ENCODE peak calls at places on chromosomes 11 and 22, in ten cellular contexts. One of them, this sample, is unnamed.

GRCh38 chr11:112255075-112255739 is 5.5 kb downstream of the PLET1 start:
- DNase-seq in neural progenitor cell: no peak
- DNase-seq in iris pigment epithelial cell: peak
- DNase-seq in caudate nucleus: no peak
- DNase-seq in glomerular endothelial cell: peak
- DNase-seq in GM04504: no peak
- DNase-seq in ureter: no peak
- DNase-seq in activated T-cell treated with anti-CD3 and anti-CD28 coated beads for 24 hours: no peak
- DNase-seq in NCI-H69: peak
- DNase-seq in NCI-H1105 treated with DMSO at 0.1 percent for 48 hours: no peak
- DNase-seq in this sample: peak

GRCh38 chr22:19843107-19843856 is 11.4 kb downstream of the GNB1L start:
- DNase-seq in neural progenitor cell: peak
- DNase-seq in iris pigment epithelial cell: no peak
- DNase-seq in caudate nucleus: no peak
- DNase-seq in glomerular endothelial cell: no peak
- DNase-seq in GM04504: no peak
- DNase-seq in ureter: peak
- DNase-seq in activated T-cell treated with anti-CD3 and anti-CD28 coated beads for 24 hours: no peak
- DNase-seq in NCI-H69: peak
- DNase-seq in NCI-H1105 treated with DMSO at 0.1 percent for 48 hours: peak
- DNase-seq in this sample: no peak

GRCh38 chr22:27283714-27284113 is 517.8 kb downstream of the MN1 start:
- DNase-seq in neural progenitor cell: no peak
- DNase-seq in iris pigment epithelial cell: peak
- DNase-seq in caudate nucleus: no peak
- DNase-seq in glomerular endothelial cell: no peak
- DNase-seq in GM04504: no peak
- DNase-seq in ureter: no peak
- DNase-seq in activated T-cell treated with anti-CD3 and anti-CD28 coated beads for 24 hours: no peak
- DNase-seq in NCI-H69: no peak
- DNase-seq in NCI-H1105 treated with DMSO at 0.1 percent for 48 hours: no peak
- DNase-seq in this sample: peak

GRCh38 chr11:2664331-2664730 is 35.5 kb downstream of the KCNQ1OT1 start:
- DNase-seq in neural progenitor cell: no peak
- DNase-seq in iris pigment epithelial cell: no peak
- DNase-seq in caudate nucleus: no peak
- DNase-seq in glomerular endothelial cell: no peak
- DNase-seq in GM04504: no peak
- DNase-seq in ureter: no peak
- DNase-seq in activated T-cell treated with anti-CD3 and anti-CD28 coated beads for 24 hours: no peak
- DNase-seq in NCI-H69: no peak
- DNase-seq in NCI-H1105 treated with DMSO at 0.1 percent for 48 hours: no peak
- DNase-seq in this sample: no peak

GRCh38 chr11:31955838-31956237 is 135.0 kb upstream of the RCN1 start:
- DNase-seq in neural progenitor cell: no peak
- DNase-seq in iris pigment epithelial cell: no peak
- DNase-seq in caudate nucleus: no peak
- DNase-seq in glomerular endothelial cell: no peak
- DNase-seq in GM04504: no peak
- DNase-seq in ureter: no peak
- DNase-seq in activated T-cell treated with anti-CD3 and anti-CD28 coated beads for 24 hours: no peak
- DNase-seq in NCI-H69: no peak
- DNase-seq in NCI-H1105 treated with DMSO at 0.1 percent for 48 hours: no peak
- DNase-seq in this sample: no peak

GRCh38 chr11:68148882-68149281 is 27.7 kb upstream of the CHKA start:
- DNase-seq in neural progenitor cell: no peak
- DNase-seq in iris pigment epithelial cell: no peak
- DNase-seq in caudate nucleus: no peak
- DNase-seq in glomerular endothelial cell: no peak
- DNase-seq in GM04504: no peak
- DNase-seq in ureter: no peak
- DNase-seq in activated T-cell treated with anti-CD3 and anti-CD28 coated beads for 24 hours: no peak
- DNase-seq in NCI-H69: no peak
- DNase-seq in NCI-H1105 treated with DMSO at 0.1 percent for 48 hours: no peak
- DNase-seq in this sample: no peak

GRCh38 chr22:43185860-43186261 is 1.1 kb downstream of the TTLL12 start:
- DNase-seq in neural progenitor cell: peak
- DNase-seq in iris pigment epithelial cell: peak
- DNase-seq in caudate nucleus: no peak
- DNase-seq in glomerular endothelial cell: no peak
- DNase-seq in GM04504: no peak
- DNase-seq in ureter: no peak
- DNase-seq in activated T-cell treated with anti-CD3 and anti-CD28 coated beads for 24 hours: no peak
- DNase-seq in NCI-H69: peak
- DNase-seq in NCI-H1105 treated with DMSO at 0.1 percent for 48 hours: peak
- DNase-seq in this sample: peak

GRCh38 chr11:35365961-35366360 is 53.4 kb downstream of the SLC1A2 start:
- DNase-seq in neural progenitor cell: no peak
- DNase-seq in iris pigment epithelial cell: peak
- DNase-seq in caudate nucleus: no peak
- DNase-seq in glomerular endothelial cell: no peak
- DNase-seq in GM04504: no peak
- DNase-seq in ureter: no peak
- DNase-seq in activated T-cell treated with anti-CD3 and anti-CD28 coated beads for 24 hours: no peak
- DNase-seq in NCI-H69: no peak
- DNase-seq in NCI-H1105 treated with DMSO at 0.1 percent for 48 hours: no peak
- DNase-seq in this sample: peak

GRCh38 chr22:30596886-30597285 is 5.2 kb upstream of the PES1 start:
- DNase-seq in neural progenitor cell: no peak
- DNase-seq in iris pigment epithelial cell: no peak
- DNase-seq in caudate nucleus: no peak
- DNase-seq in glomerular endothelial cell: no peak
- DNase-seq in GM04504: no peak
- DNase-seq in ureter: no peak
- DNase-seq in activated T-cell treated with anti-CD3 and anti-CD28 coated beads for 24 hours: no peak
- DNase-seq in NCI-H69: peak
- DNase-seq in NCI-H1105 treated with DMSO at 0.1 percent for 48 hours: no peak
- DNase-seq in this sample: no peak

GRCh38 chr22:37383342-37383741 is 43.9 kb downstream of the ELFN2 start:
- DNase-seq in neural progenitor cell: no peak
- DNase-seq in iris pigment epithelial cell: no peak
- DNase-seq in caudate nucleus: no peak
- DNase-seq in glomerular endothelial cell: no peak
- DNase-seq in GM04504: no peak
- DNase-seq in ureter: no peak
- DNase-seq in activated T-cell treated with anti-CD3 and anti-CD28 coated beads for 24 hours: no peak
- DNase-seq in NCI-H69: peak
- DNase-seq in NCI-H1105 treated with DMSO at 0.1 percent for 48 hours: no peak
- DNase-seq in this sample: peak

GRCh38 chr11:115060840-115061239 is 382.5 kb downstream of the NXPE2 start:
- DNase-seq in neural progenitor cell: peak
- DNase-seq in iris pigment epithelial cell: no peak
- DNase-seq in caudate nucleus: no peak
- DNase-seq in glomerular endothelial cell: no peak
- DNase-seq in GM04504: no peak
- DNase-seq in ureter: no peak
- DNase-seq in activated T-cell treated with anti-CD3 and anti-CD28 coated beads for 24 hours: no peak
- DNase-seq in NCI-H69: no peak
- DNase-seq in NCI-H1105 treated with DMSO at 0.1 percent for 48 hours: no peak
- DNase-seq in this sample: no peak

GRCh38 chr11:62889484-62890437 is 9.1 kb downstream of the SLC3A2 start:
- DNase-seq in neural progenitor cell: no peak
- DNase-seq in iris pigment epithelial cell: no peak
- DNase-seq in caudate nucleus: no peak
- DNase-seq in glomerular endothelial cell: peak
- DNase-seq in GM04504: no peak
- DNase-seq in ureter: no peak
- DNase-seq in activated T-cell treated with anti-CD3 and anti-CD28 coated beads for 24 hours: no peak
- DNase-seq in NCI-H69: peak
- DNase-seq in NCI-H1105 treated with DMSO at 0.1 percent for 48 hours: no peak
- DNase-seq in this sample: peak

GRCh38 chr22:27628891-27629631 is 172.5 kb downstream of the MN1 start:
- DNase-seq in neural progenitor cell: no peak
- DNase-seq in iris pigment epithelial cell: no peak
- DNase-seq in caudate nucleus: no peak
- DNase-seq in glomerular endothelial cell: no peak
- DNase-seq in GM04504: no peak
- DNase-seq in ureter: no peak
- DNase-seq in activated T-cell treated with anti-CD3 and anti-CD28 coated beads for 24 hours: no peak
- DNase-seq in NCI-H69: no peak
- DNase-seq in NCI-H1105 treated with DMSO at 0.1 percent for 48 hours: no peak
- DNase-seq in this sample: no peak

GRCh38 chr22:48646216-48646925 is 1181.3 kb downstream of the BRD1 start:
- DNase-seq in neural progenitor cell: no peak
- DNase-seq in iris pigment epithelial cell: no peak
- DNase-seq in caudate nucleus: no peak
- DNase-seq in glomerular endothelial cell: no peak
- DNase-seq in GM04504: no peak
- DNase-seq in ureter: no peak
- DNase-seq in activated T-cell treated with anti-CD3 and anti-CD28 coated beads for 24 hours: no peak
- DNase-seq in NCI-H69: no peak
- DNase-seq in NCI-H1105 treated with DMSO at 0.1 percent for 48 hours: no peak
- DNase-seq in this sample: no peak

GRCh38 chr11:36002196-36002595 is 58.3 kb downstream of the LDLRAD3 start:
- DNase-seq in neural progenitor cell: peak
- DNase-seq in iris pigment epithelial cell: no peak
- DNase-seq in caudate nucleus: peak
- DNase-seq in glomerular endothelial cell: no peak
- DNase-seq in GM04504: no peak
- DNase-seq in ureter: no peak
- DNase-seq in activated T-cell treated with anti-CD3 and anti-CD28 coated beads for 24 hours: no peak
- DNase-seq in NCI-H69: peak
- DNase-seq in NCI-H1105 treated with DMSO at 0.1 percent for 48 hours: no peak
- DNase-seq in this sample: no peak

GRCh38 chr22:29478326-29479276 is 1.4 kb upstream of the NEFH start:
- DNase-seq in neural progenitor cell: peak
- DNase-seq in iris pigment epithelial cell: peak
- DNase-seq in caudate nucleus: no peak
- DNase-seq in glomerular endothelial cell: no peak
- DNase-seq in GM04504: no peak
- DNase-seq in ureter: no peak
- DNase-seq in activated T-cell treated with anti-CD3 and anti-CD28 coated beads for 24 hours: no peak
- DNase-seq in NCI-H69: peak
- DNase-seq in NCI-H1105 treated with DMSO at 0.1 percent for 48 hours: no peak
- DNase-seq in this sample: no peak

GRCh38 chr22:40040927-40041326 is 46.2 kb downstream of the FAM83F start:
- DNase-seq in neural progenitor cell: no peak
- DNase-seq in iris pigment epithelial cell: peak
- DNase-seq in caudate nucleus: no peak
- DNase-seq in glomerular endothelial cell: peak
- DNase-seq in GM04504: no peak
- DNase-seq in ureter: no peak
- DNase-seq in activated T-cell treated with anti-CD3 and anti-CD28 coated beads for 24 hours: no peak
- DNase-seq in NCI-H69: peak
- DNase-seq in NCI-H1105 treated with DMSO at 0.1 percent for 48 hours: peak
- DNase-seq in this sample: no peak